ENCODE peak calls at places on chromosomes 5 and 9, in seven cellular contexts. H, J, U, K, Q, X and V are unnamed samples.

GRCh38 chr9:104927216-104927911 is 591 bp downstream of the ABCA1 start:
- DNase-seq in K (peak), X (peak), U (peak), H (peak), J (peak), Q (peak), V (peak)

GRCh38 chr5:177427211-177427822 is 841 bp downstream of the GRK6 start:
- DNase-seq in Q (no peak), K (no peak), U (no peak), X (no peak), H (no peak), J (no peak), V (no peak)

GRCh38 chr9:133944746-133945135 is 47.4 kb downstream of the VAV2 start:
- DNase-seq in K (peak), J (peak), U (no peak), Q (no peak), H (no peak), X (peak), V (no peak)

GRCh38 chr9:125586173-125586512 is 120.9 kb downstream of the MAPKAP1 start:
- DNase-seq in K (no peak), Q (no peak), U (no peak), J (no peak), H (no peak), X (no peak), V (no peak)

GRCh38 chr5:154653418-154653763 is 101.8 kb upstream of the LARP1 start:
- DNase-seq in U (no peak), K (no peak), J (no peak), Q (no peak), X (no peak), H (no peak), V (no peak)

GRCh38 chr5:135846311-135846710 is 11.8 kb downstream of the SLC25A48 start:
- DNase-seq in K (no peak), J (no peak), X (no peak), Q (no peak), U (no peak), H (no peak), V (no peak)

GRCh38 chr9:15421532-15421931 is 1.1 kb upstream of the SNAPC3 start:
- DNase-seq in J (no peak), K (no peak), U (no peak), H (no peak), X (no peak), Q (no peak), V (no peak)

GRCh38 chr5:55344392-55344992 is 36.7 kb downstream of the MTREX start:
- DNase-seq in U (peak), X (no peak), H (peak), K (peak), Q (peak), J (peak), V (peak)

GRCh38 chr5:10839916-10840599 is 79.0 kb upstream of the DAP start:
- DNase-seq in U (no peak), K (no peak), H (no peak), X (no peak), J (no peak), Q (no peak), V (no peak)

GRCh38 chr5:73373814-73374510 is 74.6 kb downstream of the FOXD1 start:
- DNase-seq in H (no peak), X (no peak), J (no peak), Q (no peak), K (no peak), U (no peak), V (no peak)

GRCh38 chr9:87445646-87446045 is 52.0 kb upstream of the DAPK1 start:
- DNase-seq in H (peak), U (peak), K (no peak), X (no peak), Q (peak), J (no peak), V (peak)

GRCh38 chr9:19050637-19051591 is 1.7 kb downstream of the RRAGA start:
- DNase-seq in J (no peak), U (no peak), H (no peak), X (no peak), Q (no peak), K (no peak), V (no peak)

GRCh38 chr5:81286059-81286617 is 15.2 kb upstream of the ZCCHC9 start:
- DNase-seq in X (no peak), H (no peak), U (no peak), J (no peak), K (no peak), Q (no peak), V (no peak)

GRCh38 chr5:54774281-54775171 is 210.9 kb downstream of the ESM1 start:
- DNase-seq in X (no peak), Q (no peak), K (peak), J (peak), H (no peak), U (peak), V (peak)

DNA sequence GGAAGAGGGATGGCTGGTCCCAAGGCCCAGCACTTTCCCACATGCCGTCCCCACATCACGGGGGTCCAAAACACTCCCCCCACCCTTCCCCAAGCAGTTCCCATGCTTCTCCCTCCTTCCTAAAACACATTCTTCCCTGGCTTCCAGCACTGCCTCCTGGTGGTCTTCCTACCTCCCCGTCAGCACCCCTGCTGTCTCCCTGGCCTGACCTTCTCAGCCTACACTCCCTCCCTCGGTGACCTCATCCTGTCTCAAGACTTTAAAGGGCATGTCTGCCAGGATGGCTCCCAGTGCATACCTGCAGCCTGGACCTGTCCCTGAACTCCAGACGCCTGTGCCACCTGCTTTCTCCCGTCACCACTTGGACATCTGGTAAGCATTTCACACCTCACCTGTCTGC is 4.3 kb upstream of the NCS1 start:
- DNase-seq in U (no peak), Q (no peak), H (no peak), X (peak), K (no peak), J (no peak), V (peak)
- TF ChIP-seq CTCF in U (no peak), Q (no peak), H (no peak), X (peak), K (no peak), J (no peak), V (no peak)

GRCh38 chr9:107141967-107142366 is 141.1 kb upstream of the RAD23B start:
- DNase-seq in Q (no peak), K (no peak), J (no peak), U (no peak), X (no peak), H (no peak), V (no peak)
- TF ChIP-seq CTCF in Q (peak), K (no peak), J (no peak), U (no peak), X (peak), H (peak), V (no peak)

GRCh38 chr9:121261107-121261460 is 6.9 kb upstream of the GSN start:
- DNase-seq in Q (no peak), H (no peak), K (no peak), X (no peak), J (peak), U (no peak), V (no peak)
- TF ChIP-seq CTCF in Q (no peak), H (no peak), K (no peak), X (no peak), J (no peak), U (no peak), V (no peak)

DNA sequence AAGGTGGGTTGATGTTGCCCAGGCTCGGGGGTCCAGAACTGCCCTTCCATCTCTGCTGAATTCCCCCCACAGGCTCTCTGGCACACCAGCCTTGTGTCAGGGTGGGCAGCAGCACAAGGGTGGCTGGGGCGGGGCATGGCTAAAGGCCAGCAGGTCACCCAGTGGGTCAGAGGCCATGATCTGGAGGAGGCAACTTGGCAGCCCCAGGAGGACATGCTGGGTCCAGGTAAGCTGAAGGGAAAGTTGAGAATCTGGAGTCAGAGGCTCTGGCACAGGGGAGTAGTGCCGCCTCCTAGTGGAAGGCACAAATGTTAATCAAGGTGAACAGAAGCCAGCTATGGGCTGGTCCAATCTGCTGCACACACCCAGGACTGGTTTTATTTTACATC is 6.2 kb downstream of the TMEM8B start:
- DNase-seq in K (no peak), H (no peak), X (no peak), J (no peak), U (no peak), Q (no peak), V (no peak)
- TF ChIP-seq CTCF in K (no peak), H (no peak), X (peak), J (peak), U (no peak), Q (no peak), V (no peak)

DNA sequence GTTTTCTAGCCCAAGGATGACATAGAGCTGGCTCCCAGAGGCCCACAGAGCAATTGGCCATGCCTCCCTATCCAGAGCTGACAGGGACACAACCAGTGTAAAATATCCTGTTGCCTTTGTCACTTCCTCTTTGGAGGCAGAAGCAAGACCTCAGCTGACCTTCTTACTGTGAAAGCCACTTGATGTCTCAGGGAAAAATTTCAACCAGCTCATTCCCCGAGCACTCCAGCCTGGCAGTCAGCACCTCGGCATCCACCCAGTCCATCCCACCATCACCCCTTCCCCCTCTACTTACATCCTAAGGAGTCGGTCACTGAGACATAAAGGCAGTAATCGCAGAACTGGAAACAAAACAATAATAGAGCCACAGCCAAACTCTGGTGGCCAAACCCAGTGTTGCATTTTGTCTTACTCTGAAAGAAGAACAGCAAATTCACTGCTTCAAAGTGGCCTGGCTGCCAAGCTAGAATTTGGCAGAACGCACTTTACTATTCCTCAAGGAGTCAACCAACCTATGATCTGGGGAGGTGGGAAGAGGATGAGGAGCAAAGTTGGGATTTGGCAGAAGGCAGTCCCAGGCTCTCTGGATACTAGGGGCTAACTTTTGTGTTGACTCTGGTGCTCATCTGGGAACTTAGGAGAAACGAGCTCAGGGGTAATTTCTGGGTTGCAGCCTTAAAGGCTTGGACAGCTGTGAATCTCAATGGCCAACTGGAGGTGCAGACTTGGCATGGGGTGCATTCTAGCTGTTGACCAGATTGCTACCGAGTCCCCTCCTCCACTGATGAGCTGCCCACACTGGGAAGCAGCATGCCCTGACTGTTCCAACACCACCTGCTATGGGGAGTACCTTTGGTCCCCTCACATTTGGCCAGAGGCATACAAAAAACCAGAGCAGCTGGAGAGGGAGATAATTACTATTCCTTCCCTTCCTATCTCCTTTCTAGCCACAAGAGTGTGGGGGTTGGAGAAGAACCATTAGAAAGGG is 13.7 kb downstream of the NIPAL4 start:
- DNase-seq in J (no peak), H (no peak), Q (no peak), U (no peak), X (no peak), K (no peak), V (no peak)
- TF ChIP-seq CTCF in J (no peak), H (no peak), Q (no peak), U (no peak), X (no peak), K (peak), V (no peak)

DNA sequence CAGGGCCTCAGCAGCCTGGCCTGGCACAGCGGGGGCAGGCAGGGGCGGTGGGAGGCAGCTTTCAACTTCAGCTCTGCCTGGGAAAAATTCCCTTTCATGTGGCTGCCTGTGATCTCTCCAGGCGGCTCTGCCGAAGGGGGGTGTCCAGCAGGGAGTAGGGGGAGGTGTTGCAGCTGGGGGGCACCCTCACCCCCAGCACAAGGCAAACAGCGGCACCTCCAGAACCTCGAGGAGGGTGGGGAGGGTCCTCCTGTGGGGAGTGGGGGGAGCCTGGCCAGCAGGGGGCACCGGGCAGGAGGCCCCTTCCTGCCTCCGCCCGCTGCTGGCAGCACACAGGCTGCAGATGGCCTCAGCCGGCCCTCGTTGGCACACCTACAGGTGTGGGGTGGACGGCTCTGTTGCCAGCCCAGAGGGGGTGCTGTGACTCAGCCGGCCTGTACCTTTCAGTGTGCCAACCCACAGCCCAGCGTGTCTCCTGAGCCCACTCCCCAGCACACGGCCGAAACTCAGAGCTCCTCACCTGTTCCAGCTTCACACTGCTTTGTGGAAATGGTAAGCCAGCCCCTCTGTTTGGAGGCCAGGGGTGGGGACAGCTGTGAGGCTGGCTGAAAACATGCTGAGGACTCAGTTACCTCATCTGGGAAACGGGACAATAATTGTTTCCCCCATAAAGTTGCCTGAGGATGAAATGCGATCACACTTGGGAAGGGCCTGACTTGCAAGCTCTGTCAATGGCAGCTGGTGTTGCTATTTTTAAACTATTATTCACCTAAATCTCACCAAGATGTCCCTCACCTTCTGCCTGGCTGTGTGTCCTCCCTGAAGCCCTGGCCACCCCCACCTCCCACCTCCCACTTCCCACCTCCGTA is 37.0 kb downstream of the CXXC5 start:
- DNase-seq in Q (no peak), X (no peak), J (peak), U (peak), H (no peak), K (peak), V (no peak)
- TF ChIP-seq CTCF in Q (peak), X (no peak), J (peak), U (no peak), H (no peak), K (peak), V (peak)

DNA sequence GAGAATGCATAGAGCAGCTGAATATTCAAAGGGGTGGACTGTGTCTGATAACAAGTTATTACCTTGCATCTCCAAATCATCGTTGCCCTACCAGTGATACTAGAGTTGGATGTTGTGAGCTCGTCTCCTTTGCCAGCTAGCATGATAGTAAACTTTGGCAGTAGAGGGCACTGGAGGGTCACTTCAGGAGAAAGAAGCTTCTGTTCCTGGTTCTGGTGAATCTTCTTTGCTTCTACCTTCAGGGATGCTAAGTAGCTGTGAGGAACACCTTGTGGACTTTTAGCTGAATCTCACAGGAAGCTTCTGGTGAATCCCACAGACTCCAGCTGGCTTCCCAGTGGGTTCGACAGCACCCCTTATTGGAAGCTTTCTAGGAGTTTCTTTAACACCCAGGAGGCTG is 626.6 kb upstream of the SGCD start:
- DNase-seq in J (no peak), U (no peak), X (no peak), K (no peak), H (no peak), Q (no peak), V (no peak)
- TF ChIP-seq CTCF in J (no peak), U (no peak), X (no peak), K (no peak), H (peak), Q (peak), V (no peak)

DNA sequence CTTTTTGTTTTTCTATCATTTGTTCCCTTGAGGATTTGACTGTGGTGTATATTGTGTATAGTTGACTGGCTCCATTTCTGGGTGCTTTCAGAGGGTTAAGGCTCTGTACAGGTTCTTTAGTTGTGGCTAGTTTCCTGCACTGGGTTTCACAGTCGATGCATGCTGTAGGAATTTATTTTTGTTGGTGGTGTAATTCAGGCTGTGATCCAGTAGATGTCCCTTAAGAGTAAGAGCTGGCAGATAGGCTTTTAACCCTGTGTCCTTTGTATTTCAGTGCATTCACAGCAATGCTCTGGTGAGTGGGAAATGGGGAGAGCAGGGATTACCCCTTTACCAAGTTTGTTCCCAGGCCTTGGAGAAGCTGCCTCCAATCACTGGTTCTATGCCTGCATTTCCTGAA is 112.9 kb downstream of the SPATA31D1 start:
- DNase-seq in U (no peak), H (no peak), K (no peak), Q (no peak), J (no peak), X (no peak), V (no peak)
- TF ChIP-seq CTCF in U (no peak), H (no peak), K (no peak), Q (no peak), J (no peak), X (peak), V (no peak)

GRCh38 chr5:33180900-33181299 is 259.9 kb upstream of the TARS1 start:
- DNase-seq in Q (no peak), J (no peak), H (peak), K (no peak), X (no peak), U (no peak), V (no peak)
- TF ChIP-seq CTCF in Q (peak), J (no peak), H (peak), K (peak), X (peak), U (no peak), V (no peak)

DNA sequence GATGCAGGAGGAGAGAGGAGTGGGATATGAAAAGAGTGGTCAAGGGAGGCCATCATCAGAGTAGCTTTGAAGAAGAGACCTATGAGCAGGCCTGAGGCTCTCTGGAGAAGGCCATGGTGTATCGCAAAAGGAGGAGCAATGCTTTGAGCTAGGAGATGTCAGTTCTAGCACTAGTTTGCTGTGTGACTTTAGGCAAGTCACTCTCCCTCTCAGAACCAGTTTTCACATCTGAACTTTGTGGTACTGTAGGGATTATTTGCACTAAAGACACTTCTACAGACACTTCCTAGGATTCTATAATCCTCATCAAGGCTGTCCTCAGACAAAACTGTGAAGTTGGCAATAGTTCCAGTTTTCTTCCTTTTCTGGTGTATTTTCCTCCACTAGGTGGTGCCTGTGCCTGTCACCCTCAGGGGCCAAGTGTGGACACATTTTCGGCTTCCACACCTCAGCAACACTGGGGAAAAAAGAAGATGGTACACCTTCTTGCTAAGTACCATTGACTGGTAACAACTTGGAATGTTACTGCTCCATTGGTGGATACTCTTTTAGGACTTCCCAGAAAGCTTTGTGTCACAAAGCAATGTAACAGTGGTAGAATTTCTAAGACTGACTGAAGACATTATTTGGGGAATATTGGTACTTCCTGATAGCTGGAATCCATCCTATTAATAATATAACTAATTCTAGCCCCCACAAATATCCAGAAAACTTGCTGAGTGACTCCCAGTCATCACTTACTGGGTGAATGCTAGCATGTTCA is 9.9 kb downstream of the PAPPA start:
- DNase-seq in H (no peak), U (no peak), K (no peak), Q (no peak), X (no peak), J (no peak), V (no peak)
- TF ChIP-seq CTCF in H (peak), U (peak), K (peak), Q (no peak), X (peak), J (peak), V (peak)